ENCODE peak calls at places on chromosomes 16 and 17, in four cellular contexts. One of them, this sample, is unnamed.
A peak's percentile ranks its signal among the peaks of the same experiment; 100 is the strongest.

GRCh38 chr17:78231991-78232759 is 744 bp downstream of the TMEM235 start:
- DNase-seq in GM23248: peak; percentile 40
- DNase-seq in gastrocnemius medialis: no peak
- DNase-seq in CD4-positive, alpha-beta memory T cell: no peak
- DNase-seq in this sample: no peak

GRCh38 chr17:42050360-42051012 is at the start of gene C17orf113:
- DNase-seq in GM23248: peak; percentile 55
- DNase-seq in gastrocnemius medialis: peak; percentile 41
- DNase-seq in CD4-positive, alpha-beta memory T cell: peak; percentile 48
- DNase-seq in this sample: peak; percentile 41

GRCh38 chr16:70331588-70332358 is 14.9 kb upstream of the DDX19A start:
- DNase-seq in GM23248: peak; percentile 38
- DNase-seq in gastrocnemius medialis: peak; percentile 79
- DNase-seq in CD4-positive, alpha-beta memory T cell: no peak
- DNase-seq in this sample: no peak

GRCh38 chr17:37239690-37240344 is 136.0 kb upstream of the C17orf78 start:
- DNase-seq in GM23248: peak; percentile 52
- DNase-seq in gastrocnemius medialis: no peak
- DNase-seq in CD4-positive, alpha-beta memory T cell: no peak
- DNase-seq in this sample: no peak

GRCh38 chr16:53886482-53887378 is 182.8 kb downstream of the FTO start:
- DNase-seq in GM23248: no peak
- DNase-seq in gastrocnemius medialis: no peak
- DNase-seq in CD4-positive, alpha-beta memory T cell: no peak
- DNase-seq in this sample: no peak

GRCh38 chr16:50530277-50531236 is 17.6 kb upstream of the NKD1 start:
- DNase-seq in GM23248: no peak
- DNase-seq in gastrocnemius medialis: no peak
- DNase-seq in CD4-positive, alpha-beta memory T cell: no peak
- DNase-seq in this sample: peak; percentile 79

GRCh38 chr17:35291802-35292201 is 48.9 kb downstream of the SLFN5 start:
- DNase-seq in GM23248: peak; percentile 86
- DNase-seq in gastrocnemius medialis: no peak
- DNase-seq in CD4-positive, alpha-beta memory T cell: no peak
- DNase-seq in this sample: no peak

GRCh38 chr16:73095885-73096341 is 48.0 kb upstream of the ZFHX3 start:
- DNase-seq in GM23248: peak; percentile 4
- DNase-seq in gastrocnemius medialis: no peak
- DNase-seq in CD4-positive, alpha-beta memory T cell: no peak
- DNase-seq in this sample: no peak

GRCh38 chr17:63275318-63275967 is 170.7 kb downstream of the CYB561 start:
- DNase-seq in GM23248: peak; percentile 98
- DNase-seq in gastrocnemius medialis: no peak
- DNase-seq in CD4-positive, alpha-beta memory T cell: no peak
- DNase-seq in this sample: no peak

GRCh38 chr16:53781023-53781605 is 77.2 kb downstream of the FTO start:
- DNase-seq in GM23248: peak; percentile 32
- DNase-seq in gastrocnemius medialis: no peak
- DNase-seq in CD4-positive, alpha-beta memory T cell: no peak
- DNase-seq in this sample: no peak

GRCh38 chr17:5135726-5136579 is 20.1 kb downstream of the USP6 start:
- DNase-seq in GM23248: no peak
- DNase-seq in gastrocnemius medialis: no peak
- DNase-seq in CD4-positive, alpha-beta memory T cell: no peak
- DNase-seq in this sample: no peak

GRCh38 chr16:2816751-2817495 is at the start of gene PRSS21:
- DNase-seq in GM23248: no peak
- DNase-seq in gastrocnemius medialis: no peak
- DNase-seq in CD4-positive, alpha-beta memory T cell: no peak
- DNase-seq in this sample: no peak

GRCh38 chr16:15777533-15778203 is 79.2 kb downstream of the MYH11 start:
- DNase-seq in GM23248: peak; percentile 39
- DNase-seq in gastrocnemius medialis: no peak
- DNase-seq in CD4-positive, alpha-beta memory T cell: no peak
- DNase-seq in this sample: peak; percentile 10

GRCh38 chr17:35930211-35931065 is at the start of gene RDM1:
- DNase-seq in GM23248: peak; percentile 58
- DNase-seq in gastrocnemius medialis: no peak
- DNase-seq in CD4-positive, alpha-beta memory T cell: peak; percentile 78
- DNase-seq in this sample: peak; percentile 7

GRCh38 chr17:39244016-39244599 is 18.4 kb upstream of the STAC2 start:
- DNase-seq in GM23248: no peak
- DNase-seq in gastrocnemius medialis: no peak
- DNase-seq in CD4-positive, alpha-beta memory T cell: no peak
- DNase-seq in this sample: no peak

GRCh38 chr17:76082326-76083251 is 3.6 kb downstream of the ZACN start:
- DNase-seq in GM23248: no peak
- DNase-seq in gastrocnemius medialis: no peak
- DNase-seq in CD4-positive, alpha-beta memory T cell: no peak
- DNase-seq in this sample: no peak

GRCh38 chr17:81898029-81898866 is 3.8 kb upstream of the NPB start:
- DNase-seq in GM23248: peak; percentile 99
- DNase-seq in gastrocnemius medialis: no peak
- DNase-seq in CD4-positive, alpha-beta memory T cell: no peak
- DNase-seq in this sample: no peak

GRCh38 chr16:74867281-74867849 is 92.7 kb upstream of the FA2H start:
- DNase-seq in GM23248: no peak
- DNase-seq in gastrocnemius medialis: no peak
- DNase-seq in CD4-positive, alpha-beta memory T cell: no peak
- DNase-seq in this sample: no peak

GRCh38 chr17:58575511-58575910 is 61.1 kb upstream of the MTMR4 start:
- DNase-seq in GM23248: peak; percentile 79
- DNase-seq in gastrocnemius medialis: no peak
- DNase-seq in CD4-positive, alpha-beta memory T cell: no peak
- DNase-seq in this sample: peak; percentile 30

GRCh38 chr17:64788286-64789060 is 126.4 kb upstream of the SMURF2 start:
- DNase-seq in GM23248: no peak
- DNase-seq in gastrocnemius medialis: no peak
- DNase-seq in CD4-positive, alpha-beta memory T cell: no peak
- DNase-seq in this sample: no peak

GRCh38 chr16:3998793-3999478 is 117.3 kb downstream of the ADCY9 start:
- DNase-seq in GM23248: peak; percentile 86
- DNase-seq in gastrocnemius medialis: peak; percentile 45
- DNase-seq in CD4-positive, alpha-beta memory T cell: no peak
- DNase-seq in this sample: no peak

GRCh38 chr17:77594416-77595209 is 363.9 kb upstream of the TNRC6C start:
- DNase-seq in GM23248: no peak
- DNase-seq in gastrocnemius medialis: no peak
- DNase-seq in CD4-positive, alpha-beta memory T cell: no peak
- DNase-seq in this sample: no peak

GRCh38 chr17:8073627-8074485 is 13.7 kb downstream of the ALOX12B start:
- DNase-seq in GM23248: peak; percentile 78
- DNase-seq in gastrocnemius medialis: peak; percentile 52
- DNase-seq in CD4-positive, alpha-beta memory T cell: peak; percentile 80
- DNase-seq in this sample: no peak

GRCh38 chr17:34782271-34782670 is 179.0 kb downstream of the CCT6B start:
- DNase-seq in GM23248: no peak
- DNase-seq in gastrocnemius medialis: no peak
- DNase-seq in CD4-positive, alpha-beta memory T cell: no peak
- DNase-seq in this sample: no peak

GRCh38 chr16:62010186-62010585 is 26.1 kb downstream of the CDH8 start:
- DNase-seq in GM23248: no peak
- DNase-seq in gastrocnemius medialis: no peak
- DNase-seq in CD4-positive, alpha-beta memory T cell: no peak
- DNase-seq in this sample: no peak

GRCh38 chr16:30567160-30567990 is 4.1 kb downstream of the ZNF688 start:
- DNase-seq in GM23248: no peak
- DNase-seq in gastrocnemius medialis: no peak
- DNase-seq in CD4-positive, alpha-beta memory T cell: peak; percentile 54
- DNase-seq in this sample: no peak

GRCh38 chr16:3618782-3619166 is 7.4 kb upstream of the SLX4 start:
- DNase-seq in GM23248: peak; percentile 10
- DNase-seq in gastrocnemius medialis: no peak
- DNase-seq in CD4-positive, alpha-beta memory T cell: no peak
- DNase-seq in this sample: no peak

GRCh38 chr17:15926039-15926740 is 18.7 kb upstream of the ADORA2B start:
- DNase-seq in GM23248: no peak
- DNase-seq in gastrocnemius medialis: no peak
- DNase-seq in CD4-positive, alpha-beta memory T cell: no peak
- DNase-seq in this sample: no peak

GRCh38 chr16:46607529-46607928 is 13.7 kb downstream of the SHCBP1 start:
- DNase-seq in GM23248: peak; percentile 67
- DNase-seq in gastrocnemius medialis: no peak
- DNase-seq in CD4-positive, alpha-beta memory T cell: peak; percentile 40
- DNase-seq in this sample: no peak

GRCh38 chr17:1611715-1612114 is 16.9 kb downstream of the SLC43A2 start:
- DNase-seq in GM23248: no peak
- DNase-seq in gastrocnemius medialis: no peak
- DNase-seq in CD4-positive, alpha-beta memory T cell: no peak
- DNase-seq in this sample: no peak

GRCh38 chr17:43753488-43754129 is 5.0 kb downstream of the SOST start:
- DNase-seq in GM23248: peak; percentile 66
- DNase-seq in gastrocnemius medialis: no peak
- DNase-seq in CD4-positive, alpha-beta memory T cell: no peak
- DNase-seq in this sample: no peak

GRCh38 chr17:43756176-43756575 is 2.4 kb downstream of the SOST start:
- DNase-seq in GM23248: no peak
- DNase-seq in gastrocnemius medialis: no peak
- DNase-seq in CD4-positive, alpha-beta memory T cell: no peak
- DNase-seq in this sample: no peak

GRCh38 chr17:43755389-43755875 is 3.2 kb downstream of the SOST start:
- DNase-seq in GM23248: no peak
- DNase-seq in gastrocnemius medialis: no peak
- DNase-seq in CD4-positive, alpha-beta memory T cell: no peak
- DNase-seq in this sample: no peak

GRCh38 chr17:43757171-43757660 is 1.4 kb downstream of the SOST start:
- DNase-seq in GM23248: no peak
- DNase-seq in gastrocnemius medialis: no peak
- DNase-seq in CD4-positive, alpha-beta memory T cell: no peak
- DNase-seq in this sample: no peak

GRCh38 chr17:43754947-43755346 is 3.6 kb downstream of the SOST start:
- DNase-seq in GM23248: no peak
- DNase-seq in gastrocnemius medialis: no peak
- DNase-seq in CD4-positive, alpha-beta memory T cell: no peak
- DNase-seq in this sample: no peak
- H3K4me3 ChIP-seq in GM23248: no peak overlapping the region
- H3K4me3 ChIP-seq in gastrocnemius medialis: no peak overlapping the region
- H3K4me3 ChIP-seq in CD4-positive, alpha-beta memory T cell: no peak overlapping the region
- H3K4me3 ChIP-seq in this sample: no peak overlapping the region

GRCh38 chr16:90046122-90046970 is 27.1 kb upstream of the DBNDD1 start:
- DNase-seq in GM23248: no peak
- DNase-seq in gastrocnemius medialis: no peak
- DNase-seq in CD4-positive, alpha-beta memory T cell: no peak
- DNase-seq in this sample: no peak
- H3K4me3 ChIP-seq in GM23248: peak overlapping the region; percentile 50
- H3K4me3 ChIP-seq in gastrocnemius medialis: peak overlapping the region; percentile 64
- H3K4me3 ChIP-seq in CD4-positive, alpha-beta memory T cell: no peak overlapping the region
- H3K4me3 ChIP-seq in this sample: peak overlapping the region; percentile 26

GRCh38 chr17:17177186-17177585 is 28.9 kb downstream of the PLD6 start:
- DNase-seq in GM23248: no peak
- DNase-seq in gastrocnemius medialis: no peak
- DNase-seq in CD4-positive, alpha-beta memory T cell: no peak
- DNase-seq in this sample: no peak
- H3K4me3 ChIP-seq in GM23248: no peak overlapping the region
- H3K4me3 ChIP-seq in gastrocnemius medialis: no peak overlapping the region
- H3K4me3 ChIP-seq in CD4-positive, alpha-beta memory T cell: peak overlapping the region; percentile 12
- H3K4me3 ChIP-seq in this sample: no peak overlapping the region

GRCh38 chr16:67036323-67036741 is 7.4 kb downstream of the CBFB start:
- DNase-seq in GM23248: no peak
- DNase-seq in gastrocnemius medialis: no peak
- DNase-seq in CD4-positive, alpha-beta memory T cell: no peak
- DNase-seq in this sample: no peak

GRCh38 chr16:67039260-67040020 is 10.5 kb downstream of the CBFB start:
- DNase-seq in GM23248: no peak
- DNase-seq in gastrocnemius medialis: no peak
- DNase-seq in CD4-positive, alpha-beta memory T cell: no peak
- DNase-seq in this sample: no peak

GRCh38 chr16:67034478-67034877 is 5.5 kb downstream of the CBFB start:
- DNase-seq in GM23248: peak; percentile 64
- DNase-seq in gastrocnemius medialis: no peak
- DNase-seq in CD4-positive, alpha-beta memory T cell: no peak
- DNase-seq in this sample: no peak

GRCh38 chr16:67030221-67030962 is 1.4 kb downstream of the CBFB start:
- DNase-seq in GM23248: no peak
- DNase-seq in gastrocnemius medialis: no peak
- DNase-seq in CD4-positive, alpha-beta memory T cell: no peak
- DNase-seq in this sample: no peak

GRCh38 chr16:67035364-67035763 is 6.4 kb downstream of the CBFB start:
- DNase-seq in GM23248: no peak
- DNase-seq in gastrocnemius medialis: no peak
- DNase-seq in CD4-positive, alpha-beta memory T cell: no peak
- DNase-seq in this sample: no peak
- H3K4me3 ChIP-seq in GM23248: no peak overlapping the region
- H3K4me3 ChIP-seq in gastrocnemius medialis: no peak overlapping the region
- H3K4me3 ChIP-seq in CD4-positive, alpha-beta memory T cell: no peak overlapping the region
- H3K4me3 ChIP-seq in this sample: no peak overlapping the region